ENCODE peak calls at places on chromosomes 2 and 18, in four cellular contexts. T, L, P and Q are unnamed samples.

GRCh38 chr2:221070106-221070505 is 502.0 kb downstream of the EPHA4 start:
- DNase-seq in T (no peak), L (no peak), P (no peak), Q (no peak)

GRCh38 chr2:180647651-180648050 is 332.8 kb upstream of the UBE2E3 start:
- DNase-seq in T (no peak), L (no peak), P (no peak), Q (no peak)

GRCh38 chr2:131047920-131048560 is 45.2 kb downstream of the FAM168B start:
- DNase-seq in T (no peak), L (no peak), P (no peak), Q (no peak)

GRCh38 chr2:88880441-88880953 is 189.0 kb downstream of the RPIA start:
- DNase-seq in T (peak), L (no peak), P (no peak), Q (peak)

GRCh38 chr2:7788736-7789135 is 871.5 kb downstream of the RNF144A start:
- DNase-seq in T (no peak), L (no peak), P (no peak), Q (no peak)

GRCh38 chr2:188983427-188984101 is 9.4 kb downstream of the COL3A1 start:
- DNase-seq in T (no peak), L (no peak), P (no peak), Q (no peak)

GRCh38 chr2:193966590-193966989 is 1690.4 kb upstream of the SLC39A10 start:
- DNase-seq in T (no peak), L (no peak), P (no peak), Q (no peak)

GRCh38 chr2:196725218-196725617 is 74.3 kb downstream of the GTF3C3 start:
- DNase-seq in T (no peak), L (no peak), P (no peak), Q (no peak)

GRCh38 chr2:39845460-39846146 is 66.5 kb upstream of the THUMPD2 start:
- DNase-seq in T (no peak), L (no peak), P (no peak), Q (no peak)

GRCh38 chr2:145000376-145000775 is 480.5 kb upstream of the ZEB2 start:
- DNase-seq in T (no peak), L (no peak), P (no peak), Q (no peak)

GRCh38 chr2:126385983-126386382 is 270.0 kb upstream of the GYPC start:
- DNase-seq in T (no peak), L (no peak), P (no peak), Q (no peak)

GRCh38 chr2:151575338-151575737 is 158.9 kb downstream of the NEB start:
- DNase-seq in T (no peak), L (no peak), P (no peak), Q (no peak)

GRCh38 chr2:128640847-128641360 is 322.2 kb upstream of the HS6ST1 start:
- DNase-seq in T (no peak), L (no peak), P (no peak), Q (no peak)

GRCh38 chr2:37414470-37414949 is 70.1 kb downstream of the QPCT start:
- DNase-seq in T (no peak), L (no peak), P (no peak), Q (peak)

GRCh38 chr2:101991731-101992145 is at the start of gene IL1R2:
- DNase-seq in T (no peak), L (no peak), P (no peak), Q (no peak)

GRCh38 chr18:66395671-66396218 is 208.1 kb downstream of the CDH19 start:
- DNase-seq in T (no peak), L (no peak), P (no peak), Q (no peak)

GRCh38 chr2:130764821-130765115 is 9.4 kb downstream of the AMER3 start:
- DNase-seq in T (no peak), L (no peak), P (no peak), Q (no peak)

GRCh38 chr2:88638123-88638650 is 10.9 kb upstream of the EIF2AK3 start:
- DNase-seq in T (no peak), L (no peak), P (no peak), Q (no peak)

GRCh38 chr18:34194239-34194638 is 30.5 kb downstream of the NOL4 start:
- DNase-seq in T (no peak), L (no peak), P (no peak), Q (no peak)